ENCODE peak calls at places on chromosomes 7 and 10, in eight cellular contexts. Z is cortex of kidney; O is anterior cingulate cortex; E is activated naive CD4-positive, alpha-beta T cell; X is hippocampal formation; F is activated CD4-positive, alpha-beta memory T cell treated with anti-CD3 and anti-CD28 coated beads, Interleukin-2, amount 10 ng/mL, durations not matched to agents 7 days and 5 days; I is activated CD4-positive, alpha-beta T cell treated with anti-CD3 and anti-CD28 coated beads for 24 hours; W is amygdala. J is an unnamed sample.

GRCh38 chr10:38118072-38118807 is 24.1 kb downstream of the ZNF37A start:
- DNase-seq in Z (no peak), O (no peak), E (no peak), X (no peak), F (no peak), I (no peak), W (no peak), J (no peak)

GRCh38 chr7:28155019-28155660 is 25.5 kb downstream of the JAZF1 start:
- DNase-seq in Z (no peak), O (no peak), E (no peak), X (no peak), F (no peak), I (no peak), W (no peak), J (no peak)

GRCh38 chr10:118020365-118020764 is 26.4 kb downstream of the RAB11FIP2 start:
- DNase-seq in Z (no peak), O (no peak), E (no peak), X (no peak), F (no peak), I (no peak), W (no peak), J (peak)

GRCh38 chr10:61140765-61141392 is 196.9 kb upstream of the RHOBTB1 start:
- DNase-seq in Z (no peak), O (peak), E (no peak), X (peak), F (no peak), I (no peak), W (no peak), J (no peak)

GRCh38 chr10:45151467-45152214 is 150.9 kb downstream of the ZNF22 start:
- DNase-seq in Z (no peak), O (no peak), E (no peak), X (no peak), F (no peak), I (no peak), W (no peak), J (no peak)

GRCh38 chr10:11164806-11165590 is 147.3 kb downstream of the CELF2 start:
- DNase-seq in Z (no peak), O (peak), E (peak), X (no peak), F (peak), I (peak), W (peak), J (peak)

GRCh38 chr7:96320437-96320836 is 1.5 kb downstream of the SLC25A13 start:
- DNase-seq in Z (no peak), O (no peak), E (no peak), X (no peak), F (no peak), I (no peak), W (no peak), J (no peak)

GRCh38 chr10:60230892-60231291 is 158.8 kb downstream of the ANK3 start:
- DNase-seq in Z (no peak), O (no peak), E (no peak), X (no peak), F (no peak), I (no peak), W (no peak), J (no peak)

GRCh38 chr10:101780818-101781654 is 2.2 kb downstream of the NPM3 start:
- DNase-seq in Z (no peak), O (peak), E (peak), X (peak), F (peak), I (peak), W (no peak), J (peak)

GRCh38 chr7:120442838-120443237 is 169.9 kb downstream of the KCND2 start:
- DNase-seq in Z (no peak), O (no peak), E (no peak), X (no peak), F (no peak), I (no peak), W (no peak), J (no peak)

GRCh38 chr7:65390588-65390987 is 16.9 kb downstream of the ZNF92 start:
- DNase-seq in Z (no peak), O (no peak), E (no peak), X (no peak), F (no peak), I (no peak), W (no peak), J (no peak)

GRCh38 chr7:70338061-70338460 is 739.8 kb downstream of the AUTS2 start:
- DNase-seq in Z (no peak), O (no peak), E (no peak), X (no peak), F (no peak), I (no peak), W (no peak), J (no peak)

GRCh38 chr7:1512781-1513656 is 8.8 kb upstream of the INTS1 start:
- DNase-seq in Z (no peak), O (peak), E (no peak), X (no peak), F (peak), I (no peak), W (peak), J (peak)

GRCh38 chr7:47093254-47093798 is 488.6 kb downstream of the TNS3 start:
- DNase-seq in Z (no peak), O (no peak), E (no peak), X (no peak), F (no peak), I (no peak), W (no peak), J (no peak)

GRCh38 chr10:619710-620109 is 69.8 kb downstream of the DIP2C start:
- DNase-seq in Z (no peak), O (no peak), E (no peak), X (no peak), F (no peak), I (no peak), W (no peak), J (no peak)

GRCh38 chr10:42942279-42942932 is 134.5 kb upstream of the RET start:
- DNase-seq in Z (no peak), O (no peak), E (no peak), X (no peak), F (no peak), I (no peak), W (no peak), J (no peak)

GRCh38 chr10:65341323-65341922 is 1584.4 kb upstream of the LRRTM3 start:
- DNase-seq in Z (no peak), O (no peak), E (no peak), X (no peak), F (no peak), I (no peak), W (no peak), J (no peak)

GRCh38 chr7:75534727-75535307 is 42.7 kb downstream of the SPDYE5 start:
- DNase-seq in Z (no peak), O (no peak), E (no peak), X (no peak), F (no peak), I (no peak), W (no peak), J (no peak)

GRCh38 chr7:40763319-40764287 is 628.8 kb downstream of the SUGCT start:
- DNase-seq in Z (no peak), O (no peak), E (no peak), X (no peak), F (no peak), I (no peak), W (no peak), J (no peak)

GRCh38 chr7:27112960-27113949 is 10.8 kb upstream of the HOXA2 start:
- DNase-seq in Z (no peak), O (no peak), E (no peak), X (no peak), F (no peak), I (no peak), W (no peak), J (no peak)

GRCh38 chr7:50665403-50666123 is 100.4 kb upstream of the DDC start:
- DNase-seq in Z (no peak), O (no peak), E (no peak), X (no peak), F (no peak), I (no peak), W (no peak), J (no peak)

GRCh38 chr10:1408656-1409358 is 328.5 kb downstream of the ADARB2 start:
- DNase-seq in Z (no peak), O (no peak), E (no peak), X (no peak), F (peak), I (no peak), W (no peak), J (no peak)

GRCh38 chr10:119652361-119652760 is 1.2 kb downstream of the BAG3 start:
- DNase-seq in Z (no peak), O (no peak), E (no peak), X (peak), F (peak), I (no peak), W (no peak), J (no peak)

GRCh38 chr7:101466871-101467270 is 104.2 kb downstream of the COL26A1 start:
- DNase-seq in Z (no peak), O (no peak), E (no peak), X (no peak), F (no peak), I (no peak), W (no peak), J (no peak)

GRCh38 chr7:91929463-91929862 is 11.2 kb upstream of the AKAP9 start:
- DNase-seq in Z (no peak), O (no peak), E (no peak), X (no peak), F (no peak), I (no peak), W (no peak), J (no peak)

GRCh38 chr7:88127637-88128290 is 92.1 kb downstream of the SRI start:
- DNase-seq in Z (no peak), O (no peak), E (no peak), X (no peak), F (no peak), I (no peak), W (no peak), J (no peak)

GRCh38 chr7:1812693-1813393 is 142.8 kb downstream of the ELFN1 start:
- DNase-seq in Z (no peak), O (no peak), E (no peak), X (no peak), F (no peak), I (no peak), W (no peak), J (no peak)

J was measured in posterior cingulate gyrus.